ENCODE peak calls at places on chromosomes 3 and 15, in six cellular contexts. K is breast epithelium, M is neuronal stem cell, T is heart left ventricle, V is PC-3, Y is testis. E is an unnamed sample.

GRCh38 chr3:71484047-71484446 is 99.5 kb downstream of the FOXP1 start:
- DNase-seq in V (no peak), Y (no peak), M (no peak), K (no peak), T (no peak), E (no peak)

GRCh38 chr3:108862865-108863798 is 40.5 kb downstream of the TRAT1 start:
- DNase-seq in T (no peak), M (no peak), V (peak; percentile 84), K (no peak), Y (no peak), E (no peak)

GRCh38 chr15:39456582-39457330 is 124.1 kb upstream of the THBS1 start:
- DNase-seq in T (no peak), M (no peak), K (no peak), V (no peak), Y (no peak), E (no peak)

GRCh38 chr3:117036259-117036799 is 326.8 kb downstream of the TUSC7 start:
- DNase-seq in V (no peak), T (peak; percentile 57), M (no peak), Y (peak; percentile 69), K (peak; percentile 18), E (no peak)

GRCh38 chr15:64895285-64896065 is 16.2 kb upstream of the ANKDD1A start:
- DNase-seq in V (no peak), T (peak; percentile 51), Y (no peak), K (no peak), M (no peak), E (peak; percentile 26)

GRCh38 chr15:68637755-68638405 is 59.1 kb downstream of the CORO2B start:
- DNase-seq in Y (peak; percentile 62), M (no peak), V (no peak), T (peak; percentile 80), K (no peak), E (no peak)

GRCh38 chr15:40769310-40770146 is at the start of gene C15orf62:
- DNase-seq in V (peak; percentile 84), K (peak; percentile 84), Y (no peak), T (no peak), M (no peak), E (no peak)

GRCh38 chr15:89034305-89034704 is 54.0 kb upstream of the ABHD2 start:
- DNase-seq in Y (no peak), M (no peak), K (no peak), V (peak; percentile 60), T (no peak), E (no peak)

GRCh38 chr15:57527382-57528091 is 64.2 kb upstream of the MYZAP start:
- DNase-seq in M (peak; percentile 71), T (peak; percentile 55), V (peak; percentile 80), Y (peak; percentile 50), K (no peak), E (no peak)

GRCh38 chr3:143736651-143737050 is 111.6 kb downstream of the SLC9A9 start:
- DNase-seq in T (no peak), M (no peak), V (peak; percentile 24), K (no peak), Y (no peak), E (no peak)

GRCh38 chr15:43360821-43361220 is 10.0 kb downstream of the ZSCAN29 start:
- DNase-seq in T (no peak), K (no peak), V (no peak), Y (no peak), M (no peak), E (no peak)
- H3K9me3 ChIP-seq in T (peaks cover 59% of the 10 kb centered on the region), K (peaks cover 38% of the 10 kb centered on the region), V (peaks cover 21% of the 10 kb centered on the region), Y (no peaks in the 10 kb centered on the region), M (peaks cover 31% of the 10 kb centered on the region), E (peaks cover 31% of the 10 kb centered on the region)

GRCh38 chr15:25183581-25184330 is 229.0 kb downstream of the SNRPN start:
- DNase-seq in K (no peak), V (no peak), Y (no peak), T (no peak), M (no peak), E (no peak)
- H3K9me3 ChIP-seq in K (peaks cover 68% of the 10 kb centered on the region), V (no peaks in the 10 kb centered on the region), Y (no peaks in the 10 kb centered on the region), T (peaks cover 53% of the 10 kb centered on the region), M (peaks cover 56% of the 10 kb centered on the region), E (no peaks in the 10 kb centered on the region)

GRCh38 chr15:83930813-83931212 is 276.9 kb downstream of the ADAMTSL3 start:
- DNase-seq in V (peak; percentile 64), Y (no peak), K (no peak), M (no peak), T (no peak), E (no peak)

GRCh38 chr15:83940136-83940535 is 286.2 kb downstream of the ADAMTSL3 start:
- DNase-seq in K (no peak), T (no peak), M (no peak), Y (no peak), V (no peak), E (no peak)

GRCh38 chr15:83930392-83930791 is 276.5 kb downstream of the ADAMTSL3 start:
- DNase-seq in T (no peak), K (no peak), M (no peak), V (no peak), Y (no peak), E (no peak)

GRCh38 chr15:83935774-83936173 is 281.9 kb downstream of the ADAMTSL3 start:
- DNase-seq in V (no peak), Y (no peak), K (no peak), T (no peak), M (no peak), E (no peak)
- H3K9me3 ChIP-seq in V (no peaks in the 10 kb centered on the region), Y (no peaks in the 10 kb centered on the region), K (peaks cover 4% of the 10 kb centered on the region), T (peaks cover 10% of the 10 kb centered on the region), M (peaks cover 4% of the 10 kb centered on the region), E (no peaks in the 10 kb centered on the region)

GRCh38 chr15:69689133-69689532 is 236.5 kb downstream of the RPLP1 start:
- DNase-seq in M (no peak), V (no peak), K (no peak), Y (no peak), T (no peak), E (no peak)
- H3K9me3 ChIP-seq in M (no peaks in the 10 kb centered on the region), V (peaks cover 10% of the 10 kb centered on the region), K (peaks cover 13% of the 10 kb centered on the region), Y (no peaks in the 10 kb centered on the region), T (peaks cover 8% of the 10 kb centered on the region), E (no peaks in the 10 kb centered on the region)

DNA sequence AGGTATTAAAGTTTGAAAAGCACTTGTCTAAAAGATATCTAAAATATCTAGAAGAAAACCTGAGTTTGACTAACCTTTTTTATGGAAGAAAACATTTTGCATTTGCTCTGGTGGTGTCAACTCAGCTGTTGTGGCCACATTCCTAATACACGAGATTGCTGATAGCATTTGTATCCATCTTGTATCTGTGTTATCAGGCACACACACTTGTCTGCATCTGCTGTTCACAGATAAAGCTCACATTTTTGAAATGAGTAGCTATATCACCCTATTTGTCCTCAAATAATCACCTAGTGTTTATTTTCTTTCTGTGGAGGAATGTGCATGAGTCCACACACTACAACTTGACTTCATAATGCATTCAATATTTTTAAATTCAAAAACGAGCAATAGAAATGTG is 632.3 kb upstream of the NR2F2 start:
- DNase-seq in Y (no peak), M (no peak), V (no peak), K (no peak), T (no peak), E (no peak)
- H3K9me3 ChIP-seq in Y (peaks cover 2% of the 10 kb centered on the region), M (peaks cover 4% of the 10 kb centered on the region), V (peaks cover 24% of the 10 kb centered on the region), K (peaks cover 37% of the 10 kb centered on the region), T (peaks cover 50% of the 10 kb centered on the region), E (peaks cover 3% of the 10 kb centered on the region)

DNA sequence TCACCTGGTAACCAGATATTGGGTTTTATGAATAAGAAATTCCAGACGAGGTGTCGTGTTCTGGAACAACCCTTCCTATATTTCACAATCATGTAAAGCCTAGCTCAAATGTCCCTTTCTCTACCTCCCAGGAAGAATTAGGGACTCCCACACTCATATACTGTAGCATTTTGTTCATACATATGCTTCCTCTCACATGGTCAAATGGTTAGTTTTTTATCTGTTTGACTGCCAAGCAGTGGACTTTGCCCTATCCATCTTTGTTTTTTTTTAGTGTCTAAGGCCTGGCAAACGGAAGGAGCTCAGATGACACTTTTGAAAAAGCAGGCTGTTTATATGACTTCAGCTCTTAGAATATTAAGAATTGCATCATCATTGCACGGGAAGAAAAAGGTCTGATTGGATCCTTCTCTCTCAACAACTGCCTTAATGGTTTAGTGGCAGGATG is 326.7 kb upstream of the TBL1XR1 start:
- DNase-seq in K (no peak), T (no peak), Y (no peak), V (peak; percentile 70), M (no peak), E (no peak)
- H3K9me3 ChIP-seq in K (no peaks in the 10 kb centered on the region), T (no peaks in the 10 kb centered on the region), Y (no peaks in the 10 kb centered on the region), V (no peaks in the 10 kb centered on the region), M (no peaks in the 10 kb centered on the region), E (no peaks in the 10 kb centered on the region)

GRCh38 chr15:29135702-29136426 is 133.8 kb downstream of the NSMCE3 start:
- DNase-seq in K (no peak), M (no peak), V (no peak), Y (no peak), T (no peak), E (no peak)
- H3K9me3 ChIP-seq in K (no peaks in the 10 kb centered on the region), M (no peaks in the 10 kb centered on the region), V (no peaks in the 10 kb centered on the region), Y (no peaks in the 10 kb centered on the region), T (no peaks in the 10 kb centered on the region), E (no peaks in the 10 kb centered on the region)

GRCh38 chr15:97141360-97141759 is 810.9 kb downstream of the NR2F2 start:
- DNase-seq in K (no peak), V (no peak), T (no peak), Y (no peak), M (no peak), E (no peak)

GRCh38 chr15:97140216-97140615 is 809.7 kb downstream of the NR2F2 start:
- DNase-seq in T (no peak), K (no peak), M (peak; percentile 9), Y (no peak), V (no peak), E (no peak)

GRCh38 chr15:97143847-97144711 is 813.6 kb downstream of the NR2F2 start:
- DNase-seq in M (no peak), K (no peak), T (no peak), V (no peak), Y (no peak), E (no peak)
- H3K9me3 ChIP-seq in M (peaks cover 3% of the 10 kb centered on the region), K (no peaks in the 10 kb centered on the region), T (no peaks in the 10 kb centered on the region), V (no peaks in the 10 kb centered on the region), Y (no peaks in the 10 kb centered on the region), E (no peaks in the 10 kb centered on the region)

DNA sequence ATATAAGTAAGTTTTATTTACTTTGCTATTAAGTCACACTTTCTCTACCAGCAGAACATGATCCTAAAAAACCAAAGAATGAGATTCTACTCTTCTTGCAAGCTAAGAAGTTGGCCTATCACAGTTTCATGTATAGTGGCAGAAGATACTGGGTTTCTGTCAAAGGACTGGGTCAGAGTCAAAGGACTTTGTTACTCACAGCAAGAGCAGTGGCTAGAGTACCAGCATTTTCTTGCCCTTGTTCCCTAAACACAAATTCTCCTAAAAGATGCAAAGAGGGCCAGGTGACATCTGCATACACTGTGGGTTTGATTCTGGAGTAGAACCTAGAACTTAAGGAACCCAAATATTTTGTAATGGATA is 105.2 kb downstream of the CBLB start:
- DNase-seq in V (no peak), Y (no peak), T (no peak), M (no peak), K (no peak), E (no peak)
- H3K9me3 ChIP-seq in V (peaks cover 11% of the 10 kb centered on the region), Y (no peaks in the 10 kb centered on the region), T (peaks cover 8% of the 10 kb centered on the region), M (peaks cover 11% of the 10 kb centered on the region), K (peaks cover 16% of the 10 kb centered on the region), E (peaks cover 2% of the 10 kb centered on the region)

E was measured in T-helper 17 cell.